ENCODE peak calls at places on chromosome 12, in five cellular contexts. P is endothelial cell of umbilical vein, L is fibroblast of villous mesenchyme, D is lower lobe of right lung, T is mucosa of descending colon. Z is an unnamed sample.

GRCh38 chr12:52029686-52030085 is 21.6 kb upstream of the NR4A1 start:
- DNase-seq in L (peak), P (no peak), D (peak), T (no peak), Z (no peak)

GRCh38 chr12:29428630-29429029 is 47.7 kb upstream of the ERGIC2 start:
- DNase-seq in T (no peak), L (peak), P (peak), D (no peak), Z (peak)

GRCh38 chr12:27982951-27983350 is 10.4 kb upstream of the PTHLH start:
- DNase-seq in D (no peak), P (no peak), T (no peak), L (no peak), Z (no peak)

GRCh38 chr12:31578632-31579031 is 12.3 kb downstream of the DENND5B start:
- DNase-seq in P (peak), D (no peak), T (no peak), L (no peak), Z (no peak)

GRCh38 chr12:110639336-110640178 is 25.6 kb downstream of the TCTN1 start:
- DNase-seq in P (peak), D (no peak), T (no peak), L (peak), Z (peak)

GRCh38 chr12:92619730-92620684 is 82.8 kb upstream of the PLEKHG7 start:
- DNase-seq in P (peak), T (no peak), D (no peak), L (no peak), Z (no peak)

GRCh38 chr12:20282411-20282810 is 85.9 kb upstream of the PDE3A start:
- DNase-seq in L (no peak), P (no peak), T (no peak), D (no peak), Z (no peak)

GRCh38 chr12:98799411-98799810 is 154.3 kb downstream of the APAF1 start:
- DNase-seq in L (no peak), P (no peak), T (no peak), D (no peak), Z (no peak)

GRCh38 chr12:44574586-44574985 is 301.5 kb downstream of the NELL2 start:
- DNase-seq in P (no peak), L (no peak), D (no peak), T (no peak), Z (no peak)

GRCh38 chr12:120132437-120132836 is 15.9 kb upstream of the RAB35 start:
- DNase-seq in L (no peak), T (no peak), P (no peak), D (no peak), Z (no peak)

GRCh38 chr12:122871851-122872785 is 23.8 kb downstream of the VPS37B start:
- DNase-seq in L (peak), P (peak), T (peak), D (peak), Z (no peak)

GRCh38 chr12:50195832-50196231 is 28.7 kb upstream of the CERS5 start:
- DNase-seq in P (no peak), T (no peak), D (no peak), L (peak), Z (peak)

GRCh38 chr12:32069071-32069470 is 37.6 kb upstream of the BICD1 start:
- DNase-seq in D (no peak), T (no peak), L (no peak), P (peak), Z (no peak)

GRCh38 chr12:22088886-22089285 is 42.9 kb downstream of the CMAS start:
- DNase-seq in L (no peak), T (no peak), P (no peak), D (no peak), Z (no peak)

GRCh38 chr12:127623362-127623761 is 643.6 kb upstream of the TMEM132C start:
- DNase-seq in P (no peak), T (no peak), D (no peak), L (no peak), Z (no peak)

GRCh38 chr12:56596815-56597214 is 33.3 kb downstream of the BAZ2A start:
- DNase-seq in D (no peak), T (no peak), L (no peak), P (no peak), Z (no peak)

GRCh38 chr12:113416091-113416754 is 6.0 kb upstream of the SDSL start:
- DNase-seq in P (no peak), T (no peak), D (peak), L (peak), Z (no peak)

GRCh38 chr12:1576410-1577240 is 17.8 kb downstream of the FBXL14 start:
- DNase-seq in P (no peak), T (no peak), L (peak), D (no peak), Z (no peak)

DNA sequence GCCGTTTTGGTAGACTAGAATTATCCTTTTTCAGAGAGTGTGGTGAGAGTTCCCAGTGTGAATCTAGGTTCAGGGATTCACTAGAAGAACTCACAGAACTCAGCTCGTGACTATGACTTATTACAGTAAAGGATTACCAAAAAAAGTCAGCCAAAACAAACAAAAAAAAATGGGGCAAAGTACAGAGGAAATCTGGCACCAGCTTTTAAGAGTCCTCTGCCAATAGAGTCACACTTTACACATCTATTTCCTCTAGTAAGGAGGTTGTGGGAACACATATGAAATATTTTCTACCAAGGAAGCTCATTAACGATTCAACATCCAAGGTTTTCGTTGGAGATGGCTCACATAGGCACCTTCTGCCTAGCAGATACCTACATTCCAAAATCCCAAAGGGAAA is 28.2 kb downstream of the TSPAN19 start:
- DNase-seq in L (no peak), D (no peak), T (no peak), P (peak), Z (no peak)
- H3K4me3 ChIP-seq in L (no peak), D (no peak), T (no peak), P (no peak), Z (no peak)

DNA sequence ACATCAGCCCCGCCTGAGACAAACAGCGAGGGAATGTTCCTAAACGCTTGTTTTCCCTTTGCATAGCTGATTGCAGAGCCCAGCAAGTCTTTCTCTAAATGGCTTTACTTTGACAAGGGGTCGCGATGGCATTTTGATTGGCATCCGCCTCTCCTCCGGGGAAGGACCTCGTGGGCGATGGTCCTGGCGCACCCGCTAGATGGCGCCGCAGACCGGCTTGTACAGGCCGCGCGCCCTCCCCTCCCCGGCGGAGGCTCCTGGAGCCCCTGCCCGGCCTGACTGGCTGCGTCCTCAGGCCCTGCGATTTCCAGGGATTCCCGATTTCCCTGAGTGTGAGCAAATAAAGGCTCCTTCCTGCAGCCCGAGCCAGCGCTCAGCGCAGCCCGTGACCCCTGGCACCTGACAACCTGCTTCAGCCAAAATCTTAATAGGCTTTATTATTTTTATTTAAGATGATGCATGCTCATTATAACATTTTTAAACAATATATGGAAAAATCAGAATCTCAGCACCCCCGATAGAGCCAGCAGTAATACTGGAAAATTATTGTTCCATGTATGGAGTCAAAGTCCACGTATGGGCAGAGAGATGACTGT is 468.3 kb downstream of the AACS start:
- DNase-seq in L (peak), D (no peak), T (no peak), P (no peak), Z (no peak)
- TF ChIP-seq CTCF in L (peak), D (peak), T (peak), P (peak), Z (peak)

DNA sequence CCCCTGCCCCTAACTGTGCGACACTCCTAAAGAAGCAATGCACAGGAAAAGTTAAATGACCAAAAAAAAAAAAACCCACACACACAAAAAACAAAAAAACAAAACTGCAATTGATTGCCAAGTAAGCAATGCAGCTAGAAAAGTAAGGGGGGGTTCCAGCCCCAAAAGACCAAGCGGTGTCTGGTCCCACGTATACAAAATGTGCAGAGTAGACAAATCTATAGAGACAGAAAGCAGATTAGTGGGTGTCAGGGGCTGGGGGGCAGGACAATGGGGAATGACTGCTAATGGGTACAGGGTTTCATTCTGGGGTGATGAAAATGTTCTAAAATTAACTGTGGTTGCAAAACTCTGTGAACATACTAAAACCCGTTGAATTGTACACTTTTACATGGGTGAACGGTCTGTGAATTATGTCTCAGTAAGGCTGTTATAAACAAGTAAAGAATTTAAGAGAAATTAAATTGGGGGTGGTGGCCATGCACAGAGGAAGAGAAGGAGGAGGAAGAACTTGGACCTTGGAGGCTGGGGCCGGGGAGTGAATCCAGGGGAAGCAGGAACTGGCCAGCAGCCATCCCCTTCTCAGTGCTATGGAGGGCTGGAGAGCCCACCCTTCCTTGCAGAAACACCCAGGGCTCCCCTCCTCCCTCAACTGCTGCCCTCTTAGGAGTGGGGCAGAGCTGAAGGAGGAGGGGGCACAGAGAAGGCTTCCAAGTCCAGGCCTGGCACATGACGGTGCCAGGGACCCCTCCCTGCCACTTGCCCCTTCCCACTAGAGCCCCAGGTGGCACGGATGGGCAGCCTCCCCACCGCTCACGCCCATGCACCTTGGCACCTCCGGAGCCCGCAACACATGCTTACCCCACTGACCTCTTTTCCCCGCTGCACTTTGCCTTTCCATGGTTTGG is 45.4 kb downstream of the KDM2B start:
- DNase-seq in P (no peak), L (no peak), D (peak), T (no peak), Z (no peak)
- H3K4me3 ChIP-seq in P (no peak), L (peak), D (peak), T (no peak), Z (peak)

GRCh38 chr12:69630191-69630590 is 19.5 kb upstream of the LRRC10 start:
- DNase-seq in L (no peak), T (no peak), D (no peak), P (no peak), Z (no peak)
- TF ChIP-seq CTCF in L (peak), T (no peak), D (no peak), P (no peak), Z (peak)

GRCh38 chr12:45789025-45789424 is 59.5 kb downstream of the ARID2 start:
- DNase-seq in P (no peak), L (peak), D (no peak), T (no peak), Z (no peak)
- H3K4me3 ChIP-seq in P (no peak), L (no peak), D (no peak), T (no peak), Z (no peak)

GRCh38 chr12:6949063-6949594 is 2.0 kb upstream of the PTPN6 start:
- DNase-seq in D (peak), P (no peak), T (peak), L (no peak), Z (no peak)
- TF ChIP-seq CTCF in D (peak), P (peak), T (no peak), L (no peak), Z (no peak)

GRCh38 chr12:132685400-132685799 is 1.7 kb downstream of the POLE start:
- DNase-seq in L (no peak), P (no peak), D (no peak), T (no peak), Z (no peak)

GRCh38 chr12:132687211-132688164 is at the start of the genes POLE and PXMP2:
- DNase-seq in L (peak), T (peak), D (peak), P (peak), Z (peak)

GRCh38 chr12:132690112-132690511 is 2.7 kb downstream of the PXMP2 start:
- DNase-seq in D (no peak), L (no peak), P (no peak), T (no peak), Z (no peak)

GRCh38 chr12:132686831-132687210 is 321 bp downstream of the POLE start:
- DNase-seq in L (no peak), D (peak), T (no peak), P (no peak), Z (no peak)

DNA sequence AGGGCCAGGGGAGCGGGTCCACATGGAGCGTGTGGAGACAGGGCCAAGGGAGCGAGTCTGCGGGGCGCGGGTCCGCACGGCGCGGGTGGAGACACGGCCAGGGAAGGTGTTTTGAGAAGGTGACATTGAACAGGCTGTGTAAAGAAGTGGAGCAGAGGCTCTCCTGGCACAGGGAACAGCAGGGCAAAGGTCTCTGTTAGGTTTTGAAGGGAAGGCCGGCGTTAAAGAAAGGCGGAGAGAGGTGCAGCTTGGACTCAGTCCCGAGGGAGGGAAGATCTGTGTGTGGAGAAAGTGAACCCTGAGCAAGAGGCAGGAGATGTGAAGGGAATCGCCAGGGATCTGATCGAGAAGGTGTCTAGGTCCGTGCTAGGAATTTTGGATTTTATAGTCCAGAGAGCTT is 1.8 kb downstream of the PXMP2 start:
- DNase-seq in L (no peak), D (no peak), P (no peak), T (no peak), Z (no peak)
- H3K4me3 ChIP-seq in L (peak), D (no peak), P (no peak), T (no peak), Z (no peak)

DNA sequence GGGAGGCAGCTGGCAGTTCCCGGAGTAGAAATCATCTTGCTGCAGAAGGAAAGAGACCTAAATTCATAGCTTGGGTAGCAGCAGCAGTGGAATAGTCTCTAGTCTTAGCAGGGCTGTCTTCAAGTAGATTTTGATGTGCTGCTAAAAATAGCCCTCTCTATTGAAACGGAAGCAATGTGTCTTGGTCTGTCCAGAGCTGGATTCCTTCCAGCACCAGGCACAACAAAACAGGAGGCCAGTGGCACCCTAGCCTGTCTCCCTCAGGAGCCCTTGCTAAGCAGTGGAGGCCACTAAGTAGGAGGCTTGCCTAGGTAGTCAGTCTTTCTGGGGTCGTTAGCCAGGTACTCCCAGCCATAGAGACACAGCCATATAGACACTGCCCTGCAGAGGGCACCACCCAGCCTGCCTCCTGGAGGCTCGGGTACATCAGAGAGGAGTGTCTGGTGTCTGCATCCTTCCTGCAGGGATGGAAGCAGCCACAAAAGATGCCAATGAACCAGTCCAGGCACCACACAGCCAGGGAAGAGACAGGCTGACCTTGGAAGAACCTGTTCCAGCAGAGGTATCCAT is 97.5 kb downstream of the CRACR2A start:
- DNase-seq in T (no peak), P (peak), L (peak), D (no peak), Z (no peak)
- TF ChIP-seq CTCF in T (no peak), P (peak), L (peak), D (no peak), Z (peak)

GRCh38 chr12:104181313-104181712 is 34.3 kb upstream of the TXNRD1 start:
- DNase-seq in T (no peak), L (peak), P (no peak), D (no peak), Z (no peak)

GRCh38 chr12:104177336-104177662 is 38.3 kb upstream of the TXNRD1 start:
- DNase-seq in D (no peak), L (no peak), T (no peak), P (no peak), Z (no peak)

GRCh38 chr12:104175726-104176247 is 37.8 kb upstream of the NFYB start:
- DNase-seq in T (no peak), L (no peak), D (no peak), P (no peak), Z (no peak)

GRCh38 chr12:104180389-104180788 is 35.2 kb upstream of the TXNRD1 start:
- DNase-seq in T (no peak), L (no peak), D (no peak), P (no peak), Z (no peak)

GRCh38 chr12:104177663-104178501 is 37.7 kb upstream of the TXNRD1 start:
- DNase-seq in L (peak), D (peak), T (peak), P (peak), Z (peak)
- H3K4me3 ChIP-seq in L (peak), D (no peak), T (no peak), P (no peak), Z (no peak)

Z was measured in BJ.